ENCODE peak calls at places on chromosome 12, in nine cellular contexts. U is transverse colon, T is HepG2, S is HCT116, H is stomach, Q is breast epithelium, D is GM23338, F is spleen, M is endothelial cell of umbilical vein. E is an unnamed sample.
A peak's percentile ranks its signal among the peaks of the same experiment; 100 is the strongest.

GRCh38 chr12:72267974-72268373 is 4.2 kb upstream of the TRHDE start:
- DNase-seq in U (no peak), T (no peak), S (no peak), H (no peak), Q (no peak), D (peak; percentile 20), F (no peak), M (no peak), E (no peak)

GRCh38 chr12:107992870-107993451 is 136.1 kb upstream of the WSCD2 start:
- DNase-seq in U (no peak), T (peak; percentile 49), S (peak; percentile 56), H (no peak), Q (no peak), D (peak; percentile 89), F (no peak), M (peak; percentile 20), E (no peak)

GRCh38 chr12:26120561-26121274 is 4.1 kb downstream of the BHLHE41 start:
- DNase-seq in U (no peak), T (no peak), S (no peak), H (no peak), Q (no peak), D (no peak), F (no peak), M (no peak), E (no peak)

GRCh38 chr12:32431025-32431424 is 31.7 kb downstream of the FGD4 start:
- DNase-seq in U (no peak), T (no peak), S (no peak), H (no peak), Q (no peak), D (no peak), F (no peak), M (no peak), E (no peak)

GRCh38 chr12:8844665-8845064 is 22.2 kb downstream of the A2ML1 start:
- DNase-seq in U (no peak), T (peak; percentile 10), S (no peak), H (peak; percentile 57), Q (peak; percentile 57), D (no peak), F (no peak), M (no peak), E (no peak)

GRCh38 chr12:47097276-47097896 is 17.6 kb upstream of the AMIGO2 start:
- DNase-seq in U (no peak), T (no peak), S (no peak), H (no peak), Q (no peak), D (no peak), F (no peak), M (no peak), E (no peak)

GRCh38 chr12:57540998-57541397 is 6.0 kb downstream of the DCTN2 start:
- DNase-seq in U (no peak), T (no peak), S (no peak), H (no peak), Q (no peak), D (no peak), F (no peak), M (no peak), E (no peak)

GRCh38 chr12:2691340-2692111 is 103.2 kb upstream of the FKBP4 start:
- DNase-seq in U (peak; percentile 45), T (no peak), S (peak; percentile 4), H (no peak), Q (peak; percentile 43), D (peak; percentile 72), F (peak; percentile 86), M (no peak), E (peak; percentile 46)

GRCh38 chr12:77108707-77109106 is 43.3 kb upstream of the E2F7 start:
- DNase-seq in U (no peak), T (no peak), S (no peak), H (no peak), Q (no peak), D (no peak), F (no peak), M (no peak), E (no peak)

GRCh38 chr12:119678459-119678858 is 10.5 kb downstream of the PRKAB1 start:
- DNase-seq in U (no peak), T (no peak), S (no peak), H (no peak), Q (no peak), D (no peak), F (no peak), M (no peak), E (no peak)

DNA sequence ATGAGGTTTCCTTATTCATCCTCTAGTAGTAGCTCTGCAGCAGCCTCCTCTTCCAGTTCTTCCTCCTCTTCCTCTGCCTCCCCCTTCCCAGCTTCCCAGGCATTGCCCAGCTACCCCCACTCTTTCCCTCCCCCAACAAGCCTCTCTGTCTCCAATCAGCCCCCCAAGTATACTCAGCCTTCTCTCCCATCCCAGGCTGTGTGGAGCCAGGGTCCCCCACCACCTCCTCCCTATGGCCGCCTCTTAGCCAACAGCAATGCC is 7.3 kb upstream of the RNU7-1 start:
- DNase-seq in U (no peak), T (no peak), S (no peak), H (no peak), Q (no peak), D (no peak), F (no peak), M (no peak), E (no peak)
- H3K4me3 ChIP-seq in U (no peak overlapping the region), T (no peak overlapping the region), S (no peak overlapping the region), H (no peak overlapping the region), Q (no peak overlapping the region), D (peak overlapping the region; percentile 89), F (no peak overlapping the region), M (no peak overlapping the region), E (no peak overlapping the region)

DNA sequence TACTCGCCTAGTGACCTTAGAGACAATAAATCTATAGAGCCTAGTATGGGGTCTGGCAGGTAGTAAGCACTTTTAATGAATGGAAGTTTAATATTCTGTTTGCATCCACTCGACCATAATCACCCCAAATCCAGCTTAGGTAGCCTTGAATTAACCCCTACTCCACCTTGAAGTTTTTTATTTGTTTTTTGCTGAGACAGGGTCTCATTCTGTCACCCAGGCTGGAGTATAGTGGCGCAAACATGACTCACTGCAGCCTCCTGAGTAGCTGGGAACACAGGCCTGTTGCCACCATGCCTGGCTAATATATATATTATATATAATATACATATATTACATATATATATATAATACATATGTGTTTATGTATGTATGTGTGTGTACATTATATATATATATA is 38.8 kb downstream of the MDM2 start:
- DNase-seq in U (no peak), T (no peak), S (no peak), H (no peak), Q (no peak), D (no peak), F (no peak), M (no peak), E (no peak)
- TF ChIP-seq POLR2AphosphoS5 in U (no peak), T (no peak), S (peak; percentile 14), H (no peak), Q (no peak), D (no peak), F (no peak), M (no peak), E (no peak)

DNA sequence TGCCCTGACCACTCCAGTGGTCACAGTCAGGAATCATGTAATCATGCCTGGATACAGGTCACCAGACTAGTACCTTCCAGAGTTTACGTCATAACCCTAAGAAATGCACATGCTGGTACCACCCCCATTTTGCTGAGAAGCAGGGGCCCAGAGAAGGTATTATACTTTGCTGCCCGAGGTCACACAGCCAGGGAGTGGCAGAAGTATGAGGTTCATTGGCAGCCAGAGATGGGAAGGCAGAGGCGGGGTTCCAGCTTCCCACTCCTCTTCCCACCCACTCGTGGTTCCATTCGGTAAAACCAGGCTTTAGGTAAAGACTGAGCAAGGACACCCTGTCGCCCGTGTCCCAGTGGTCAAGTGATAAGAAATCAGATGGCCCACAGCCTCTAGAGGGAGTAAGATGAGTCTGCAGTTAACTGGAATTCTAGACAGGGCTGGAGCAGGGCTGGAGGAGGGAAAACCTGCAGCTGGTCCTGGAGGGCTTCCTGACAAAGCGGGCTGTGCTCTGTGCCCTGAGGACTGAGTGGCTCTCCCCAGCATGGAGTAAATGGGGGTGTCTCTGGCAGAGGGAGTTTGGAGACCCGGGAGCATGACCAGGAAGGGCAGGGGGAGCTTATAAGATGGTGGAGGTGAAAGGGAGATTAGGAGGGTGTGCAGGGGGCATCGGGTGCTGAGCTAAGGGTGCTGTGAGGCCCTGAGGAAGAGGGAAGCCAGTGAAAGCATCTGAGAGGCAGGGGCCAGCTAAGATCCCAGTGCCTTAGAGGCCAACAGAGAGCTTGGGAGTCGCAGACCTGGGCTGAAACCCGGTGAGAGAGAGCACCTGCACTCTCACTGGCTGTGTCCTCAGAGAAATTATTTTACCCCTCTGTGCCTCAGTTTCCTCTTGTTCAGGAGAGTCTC is 5.7 kb downstream of the FAM222A start:
- DNase-seq in U (no peak), T (peak; percentile 66), S (no peak), H (no peak), Q (no peak), D (peak; percentile 77), F (no peak), M (no peak), E (no peak)
- TF ChIP-seq CTCF in U (no peak), T (peak; percentile 74), S (peak; percentile 28), H (no peak), Q (no peak), D (peak; percentile 52), F (no peak), M (peak; percentile 19), E (no peak)

GRCh38 chr12:93415723-93416464 is 25.9 kb downstream of the UBE2N start:
- DNase-seq in U (no peak), T (no peak), S (no peak), H (no peak), Q (no peak), D (no peak), F (no peak), M (no peak), E (no peak)
- H3K4me3 ChIP-seq in U (no peak overlapping the region), T (no peak overlapping the region), S (no peak overlapping the region), H (no peak overlapping the region), Q (no peak overlapping the region), D (no peak overlapping the region), F (no peak overlapping the region), M (no peak overlapping the region), E (no peak overlapping the region)

DNA sequence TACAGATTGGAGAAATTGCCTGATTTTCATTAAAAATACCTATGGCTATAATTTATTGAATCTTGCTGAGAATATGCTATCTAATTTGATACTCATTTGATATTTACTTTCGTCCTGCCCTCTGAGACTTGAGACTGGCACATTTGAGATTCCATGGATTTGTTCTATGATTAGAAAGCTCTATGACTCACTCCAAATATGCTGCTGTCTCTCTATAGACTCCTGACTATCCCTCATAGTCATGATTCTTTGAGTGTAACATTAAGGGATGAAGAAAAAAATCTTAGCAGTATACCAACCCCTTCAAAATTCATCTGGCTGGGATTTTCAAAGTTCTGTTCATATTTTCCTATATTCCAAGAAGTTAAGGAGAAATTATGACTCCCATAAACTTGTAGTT is 191.9 kb downstream of the LRIG3 start:
- DNase-seq in U (no peak), T (no peak), S (no peak), H (no peak), Q (no peak), D (no peak), F (no peak), M (no peak), E (no peak)
- TF ChIP-seq POLR2AphosphoS5 in U (no peak), T (no peak), S (no peak), H (no peak), Q (no peak), D (no peak), F (no peak), M (no peak), E (no peak)

GRCh38 chr12:53051058-53051880 is 1.4 kb downstream of the TNS2 start:
- DNase-seq in U (peak; percentile 57), T (peak; percentile 82), S (no peak), H (peak; percentile 59), Q (no peak), D (no peak), F (no peak), M (peak; percentile 80), E (peak; percentile 97)
- TF ChIP-seq CTCF in U (no peak), T (peak; percentile 35), S (no peak), H (no peak), Q (peak; percentile 68), D (no peak), F (peak; percentile 5), M (no peak), E (peak; percentile 47)

GRCh38 chr12:96901175-96901574 is 5.9 kb upstream of the NEDD1 start:
- DNase-seq in U (no peak), T (no peak), S (no peak), H (no peak), Q (no peak), D (no peak), F (no peak), M (no peak), E (no peak)
- H3K4me3 ChIP-seq in U (no peak overlapping the region), T (no peak overlapping the region), S (no peak overlapping the region), H (no peak overlapping the region), Q (no peak overlapping the region), D (no peak overlapping the region), F (no peak overlapping the region), M (no peak overlapping the region), E (no peak overlapping the region)